ENCODE peak calls at places on chromosomes 5 and 9, in five cellular contexts. One of them, this sample, is unnamed.
A peak's percentile ranks its signal among the peaks of the same experiment; 100 is the strongest.

GRCh38 chr9:129617167-129617566 is 3.7 kb downstream of the C9orf50 start:
- DNase-seq in mesenchymal stem cell: peak; percentile 85
- DNase-seq in neural progenitor cell: peak; percentile 55
- DNase-seq in A549: peak; percentile 86
- DNase-seq in MM.1S: peak; percentile 48
- DNase-seq in this sample: peak; percentile 58

GRCh38 chr9:11549311-11549794 is 936.6 kb upstream of the PTPRD start:
- DNase-seq in A549: no peak
- DNase-seq in neural progenitor cell: no peak
- DNase-seq in mesenchymal stem cell: no peak
- DNase-seq in MM.1S: no peak
- DNase-seq in this sample: no peak

GRCh38 chr5:120778491-120779293 is 314.6 kb downstream of the PRR16 start:
- DNase-seq in neural progenitor cell: no peak
- DNase-seq in mesenchymal stem cell: no peak
- DNase-seq in A549: no peak
- DNase-seq in MM.1S: no peak
- DNase-seq in this sample: no peak

GRCh38 chr9:34366365-34366764 is 10.3 kb downstream of the MYORG start:
- DNase-seq in A549: no peak
- DNase-seq in mesenchymal stem cell: no peak
- DNase-seq in MM.1S: no peak
- DNase-seq in neural progenitor cell: no peak
- DNase-seq in this sample: no peak

GRCh38 chr5:66415208-66415607 is 181.0 kb upstream of the MAST4 start:
- DNase-seq in A549: peak; percentile 4
- DNase-seq in MM.1S: no peak
- DNase-seq in neural progenitor cell: no peak
- DNase-seq in mesenchymal stem cell: no peak
- DNase-seq in this sample: no peak

GRCh38 chr9:120175031-120175430 is 404.9 kb downstream of the CDK5RAP2 start:
- DNase-seq in neural progenitor cell: no peak
- DNase-seq in A549: no peak
- DNase-seq in MM.1S: no peak
- DNase-seq in mesenchymal stem cell: no peak
- DNase-seq in this sample: no peak

GRCh38 chr5:158814521-158814920 is 285.2 kb downstream of the EBF1 start:
- DNase-seq in MM.1S: no peak
- DNase-seq in A549: no peak
- DNase-seq in mesenchymal stem cell: no peak
- DNase-seq in neural progenitor cell: no peak
- DNase-seq in this sample: no peak

GRCh38 chr5:111454198-111454606 is 58.1 kb downstream of the STARD4 start:
- DNase-seq in neural progenitor cell: no peak
- DNase-seq in mesenchymal stem cell: peak; percentile 79
- DNase-seq in MM.1S: no peak
- DNase-seq in A549: no peak
- DNase-seq in this sample: peak; percentile 18

GRCh38 chr5:178642351-178642909 is 15.6 kb upstream of the CLK4 start:
- DNase-seq in mesenchymal stem cell: peak; percentile 90
- DNase-seq in A549: no peak
- DNase-seq in neural progenitor cell: no peak
- DNase-seq in MM.1S: no peak
- DNase-seq in this sample: peak; percentile 31

GRCh38 chr9:109109962-109110325 is 9.8 kb downstream of the TMEM245 start:
- DNase-seq in mesenchymal stem cell: peak; percentile 36
- DNase-seq in A549: no peak
- DNase-seq in MM.1S: no peak
- DNase-seq in neural progenitor cell: peak; percentile 18
- DNase-seq in this sample: no peak

GRCh38 chr5:31225118-31225517 is 31.6 kb downstream of the CDH6 start:
- DNase-seq in mesenchymal stem cell: peak; percentile 58
- DNase-seq in neural progenitor cell: no peak
- DNase-seq in A549: no peak
- DNase-seq in MM.1S: no peak
- DNase-seq in this sample: no peak

DNA sequence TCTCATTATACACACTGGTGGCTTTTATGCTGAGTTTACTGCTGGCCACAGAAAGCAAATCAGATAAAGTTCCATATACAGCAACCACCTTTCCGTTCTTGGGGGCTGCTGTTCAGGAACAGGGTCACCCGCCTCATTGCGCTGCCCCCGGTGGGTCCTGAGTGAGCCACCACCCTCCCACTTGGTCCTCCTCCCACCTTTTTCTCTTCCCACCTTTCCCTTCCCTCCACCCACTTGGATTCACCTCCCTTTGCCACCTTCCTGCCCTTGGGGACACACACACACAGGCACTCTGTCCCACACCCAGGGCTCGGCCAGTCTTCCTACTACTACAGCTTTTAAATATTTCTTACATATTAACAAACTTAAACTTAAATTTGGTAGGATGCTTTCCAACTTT is 127.6 kb downstream of the WDR70 start:
- DNase-seq in mesenchymal stem cell: no peak
- DNase-seq in A549: no peak
- DNase-seq in MM.1S: no peak
- DNase-seq in neural progenitor cell: no peak
- DNase-seq in this sample: no peak
- H3K4me2 ChIP-seq in mesenchymal stem cell: no peak overlapping the region
- H3K4me2 ChIP-seq in A549: no peak overlapping the region
- H3K4me2 ChIP-seq in MM.1S: no peak overlapping the region
- H3K4me2 ChIP-seq in neural progenitor cell: no peak overlapping the region
- H3K4me2 ChIP-seq in this sample: no peak overlapping the region

GRCh38 chr9:4927701-4928100 is 57.4 kb upstream of the JAK2 start:
- DNase-seq in MM.1S: no peak
- DNase-seq in neural progenitor cell: no peak
- DNase-seq in mesenchymal stem cell: no peak
- DNase-seq in A549: no peak
- DNase-seq in this sample: no peak
- H3K4me2 ChIP-seq in MM.1S: no peak overlapping the region
- H3K4me2 ChIP-seq in neural progenitor cell: no peak overlapping the region
- H3K4me2 ChIP-seq in mesenchymal stem cell: no peak overlapping the region
- H3K4me2 ChIP-seq in A549: no peak overlapping the region
- H3K4me2 ChIP-seq in this sample: no peak overlapping the region

GRCh38 chr9:121770415-121771273 is 119.2 kb downstream of the DAB2IP start:
- DNase-seq in A549: no peak
- DNase-seq in mesenchymal stem cell: peak; percentile 62
- DNase-seq in neural progenitor cell: no peak
- DNase-seq in MM.1S: no peak
- DNase-seq in this sample: no peak

GRCh38 chr9:121771418-121771817 is 120.0 kb downstream of the DAB2IP start:
- DNase-seq in A549: no peak
- DNase-seq in mesenchymal stem cell: peak; percentile 19
- DNase-seq in MM.1S: no peak
- DNase-seq in neural progenitor cell: no peak
- DNase-seq in this sample: no peak

GRCh38 chr9:121773286-121773953 is 122.0 kb downstream of the DAB2IP start:
- DNase-seq in MM.1S: no peak
- DNase-seq in neural progenitor cell: no peak
- DNase-seq in mesenchymal stem cell: no peak
- DNase-seq in A549: no peak
- DNase-seq in this sample: no peak

GRCh38 chr9:121772600-121773285 is 121.3 kb downstream of the DAB2IP start:
- DNase-seq in A549: no peak
- DNase-seq in mesenchymal stem cell: no peak
- DNase-seq in MM.1S: no peak
- DNase-seq in neural progenitor cell: no peak
- DNase-seq in this sample: no peak

GRCh38 chr9:121771851-121772599 is 120.6 kb downstream of the DAB2IP start:
- DNase-seq in MM.1S: no peak
- DNase-seq in A549: no peak
- DNase-seq in mesenchymal stem cell: no peak
- DNase-seq in neural progenitor cell: no peak
- DNase-seq in this sample: no peak
- H3K4me2 ChIP-seq in MM.1S: no peak overlapping the region
- H3K4me2 ChIP-seq in A549: no peak overlapping the region
- H3K4me2 ChIP-seq in mesenchymal stem cell: no peak overlapping the region
- H3K4me2 ChIP-seq in neural progenitor cell: no peak overlapping the region
- H3K4me2 ChIP-seq in this sample: no peak overlapping the region

GRCh38 chr9:126373241-126373640 is 46.6 kb downstream of the MVB12B start:
- DNase-seq in A549: peak; percentile 55
- DNase-seq in MM.1S: no peak
- DNase-seq in mesenchymal stem cell: no peak
- DNase-seq in neural progenitor cell: no peak
- DNase-seq in this sample: no peak
- H3K4me2 ChIP-seq in A549: peak overlapping the region; percentile 47
- H3K4me2 ChIP-seq in MM.1S: no peak overlapping the region
- H3K4me2 ChIP-seq in mesenchymal stem cell: no peak overlapping the region
- H3K4me2 ChIP-seq in neural progenitor cell: no peak overlapping the region
- H3K4me2 ChIP-seq in this sample: no peak overlapping the region

This sample was measured in hepatocyte.